ENCODE peak calls at places on chromosomes 4 and X, in five cellular contexts. S, A, C, L and U are unnamed samples.
A peak's percentile ranks its signal among the peaks of the same experiment; 100 is the strongest.

GRCh38 chrX:129613596-129613995 is 41.2 kb downstream of the APLN start:
- DNase-seq in A (no peak), C (no peak), S (peak; percentile 13), L (no peak), U (no peak)

GRCh38 chr4:176377705-176378302 is 58.0 kb downstream of the SPCS3 start:
- DNase-seq in L (peak; percentile 21), A (no peak), C (peak; percentile 5), S (peak; percentile 39), U (peak; percentile 33)

GRCh38 chr4:79257953-79258613 is 67.8 kb downstream of the NAA11 start:
- DNase-seq in S (no peak), L (no peak), C (no peak), A (no peak), U (no peak)

GRCh38 chr4:133146574-133147198 is 2.4 kb upstream of the PCDH10 start:
- DNase-seq in A (no peak), L (no peak), C (peak; percentile 52), S (peak; percentile 88), U (peak; percentile 77)

GRCh38 chrX:10648608-10649007 is 28.2 kb upstream of the MID1 start:
- DNase-seq in A (no peak), C (peak; percentile 6), L (no peak), S (peak; percentile 1), U (peak; percentile 76)

GRCh38 chr4:116016201-116016600 is 902.8 kb upstream of the NDST4 start:
- DNase-seq in L (no peak), S (no peak), A (no peak), C (no peak), U (peak; percentile 18)

GRCh38 chrX:65924938-65925507 is 114.9 kb downstream of the VSIG4 start:
- DNase-seq in C (no peak), L (no peak), S (no peak), A (no peak), U (no peak)

GRCh38 chr4:173332021-173332487 is 2.1 kb downstream of the HMGB2 start:
- DNase-seq in A (no peak), S (peak; percentile 30), L (no peak), C (no peak), U (peak; percentile 58)

GRCh38 chr4:186607490-186607889 is 52.1 kb upstream of the MTNR1A start:
- DNase-seq in L (no peak), C (no peak), A (no peak), S (no peak), U (no peak)

GRCh38 chrX:46447384-46447783 is 97.8 kb downstream of the ZNF674 start:
- DNase-seq in C (no peak), S (peak; percentile 43), A (no peak), L (no peak), U (no peak)

GRCh38 chrX:115584715-115585114 is 23.7 kb downstream of the PLS3 start:
- DNase-seq in C (no peak), S (peak; percentile 61), L (no peak), A (no peak), U (peak; percentile 66)

GRCh38 chr4:150337709-150338108 is 244.2 kb upstream of the MAB21L2 start:
- DNase-seq in A (no peak), L (no peak), C (no peak), S (no peak), U (peak; percentile 79)

GRCh38 chr4:47590325-47590724 is 105.2 kb downstream of the ATP10D start:
- DNase-seq in S (no peak), L (no peak), C (no peak), A (no peak), U (no peak)

GRCh38 chrX:76109654-76110053 is 63.2 kb upstream of the PBDC1 start:
- DNase-seq in S (no peak), L (no peak), C (peak; percentile 0), A (no peak), U (no peak)

GRCh38 chrX:138128025-138128671 is 562.2 kb downstream of the ZIC3 start:
- DNase-seq in C (peak; percentile 28), S (peak; percentile 1), A (no peak), L (peak; percentile 24), U (peak; percentile 23)

GRCh38 chr4:183100827-183101226 is 1.8 kb downstream of the WWC2 start:
- DNase-seq in A (no peak), S (peak; percentile 27), L (no peak), C (no peak), U (no peak)

GRCh38 chrX:69535661-69536060 is 31.5 kb downstream of the NALF2 start:
- DNase-seq in S (no peak), L (no peak), A (no peak), C (no peak), U (no peak)

GRCh38 chr4:22485751-22486150 is 30.1 kb downstream of the ADGRA3 start:
- DNase-seq in L (no peak), S (no peak), A (no peak), C (peak; percentile 19), U (peak; percentile 85)

GRCh38 chr4:141643557-141643956 is 7.2 kb downstream of the IL15 start:
- DNase-seq in C (no peak), L (no peak), A (no peak), S (peak; percentile 39), U (peak; percentile 66)

GRCh38 chrX:55057691-55058249 is 17.1 kb upstream of the PAGE2B start:
- DNase-seq in A (no peak), C (peak; percentile 40), L (peak; percentile 32), S (peak; percentile 65), U (peak; percentile 12)

GRCh38 chr4:185237185-185237584 is 27.8 kb downstream of the SNX25 start:
- DNase-seq in A (no peak), C (no peak), S (peak; percentile 50), L (no peak), U (no peak)

GRCh38 chrX:132533409-132533808 is 44.6 kb upstream of the MBNL3 start:
- DNase-seq in S (no peak), C (no peak), A (no peak), L (no peak), U (no peak)

GRCh38 chr4:159455675-159456235 is 352.9 kb downstream of the RAPGEF2 start:
- DNase-seq in S (peak; percentile 63), A (no peak), C (peak; percentile 68), L (peak; percentile 28), U (peak; percentile 48)

GRCh38 chrX:53087378-53087777 is 5.2 kb downstream of the TSPYL2 start:
- DNase-seq in S (no peak), C (no peak), A (no peak), L (no peak), U (no peak)
- H3K27ac ChIP-seq in S (no peak overlapping the region), C (no peak overlapping the region), A (no peak overlapping the region), L (no peak overlapping the region), U (no peak overlapping the region)

GRCh38 chrX:106728337-106728736 is 1.8 kb downstream of the RNF128 start:
- DNase-seq in S (no peak), L (no peak), C (no peak), A (no peak), U (no peak)
- H3K27ac ChIP-seq in S (no peak overlapping the region), L (no peak overlapping the region), C (no peak overlapping the region), A (no peak overlapping the region), U (no peak overlapping the region)

GRCh38 chr4:57103051-57103450 is 7.1 kb downstream of the IGFBP7 start:
- DNase-seq in A (no peak), C (no peak), L (no peak), S (peak; percentile 59), U (no peak)
- H3K27ac ChIP-seq in A (no peak overlapping the region), C (peak overlapping the region; percentile 84), L (no peak overlapping the region), S (peak overlapping the region; percentile 75), U (peak overlapping the region; percentile 60)

GRCh38 chr4:57071340-57071739 is 38.8 kb downstream of the IGFBP7 start:
- DNase-seq in C (no peak), L (no peak), A (no peak), S (no peak), U (peak; percentile 62)

GRCh38 chr4:57065730-57066482 is 44.3 kb downstream of the IGFBP7 start:
- DNase-seq in A (no peak), S (no peak), L (no peak), C (no peak), U (peak; percentile 72)

GRCh38 chr4:57070461-57070860 is 39.7 kb downstream of the IGFBP7 start:
- DNase-seq in C (no peak), A (no peak), L (no peak), S (no peak), U (no peak)

GRCh38 chr4:57064811-57065711 is 45.1 kb downstream of the IGFBP7 start:
- DNase-seq in S (peak; percentile 87), L (no peak), C (peak; percentile 50), A (no peak), U (peak; percentile 83)

DNA sequence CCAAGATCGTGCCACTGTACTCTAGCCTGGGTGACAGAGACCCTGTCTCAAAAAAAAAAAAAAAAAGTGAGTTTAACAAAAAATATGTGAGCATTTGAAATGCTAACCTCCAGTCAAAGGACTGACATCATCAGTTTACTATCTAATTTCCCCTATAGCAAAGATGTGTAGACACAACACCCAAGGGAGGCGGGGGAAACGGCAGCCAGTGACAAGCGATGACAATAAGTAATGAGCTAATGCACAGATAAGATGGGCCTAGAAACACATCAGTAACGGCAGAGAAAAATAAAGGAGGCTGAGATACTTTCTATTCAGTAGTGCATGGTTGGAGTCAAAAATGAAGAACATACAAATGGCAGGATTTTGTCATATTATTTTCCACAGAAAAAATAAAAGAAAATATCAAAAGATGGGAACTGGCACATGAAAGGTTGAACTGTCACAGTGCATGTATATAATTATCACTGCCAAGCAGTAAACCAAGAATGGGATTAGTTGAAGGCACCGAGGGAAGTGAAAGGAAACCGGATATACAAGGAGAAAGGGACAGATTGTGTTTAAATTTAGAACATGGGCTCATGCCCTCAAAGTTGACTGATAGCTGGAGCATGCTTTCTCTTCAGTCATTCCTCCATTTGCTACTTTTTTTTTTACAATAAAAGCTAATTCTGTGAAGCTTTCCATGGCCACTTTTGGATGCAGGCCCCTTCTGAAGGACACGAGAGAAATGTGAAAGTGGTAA is 41.8 kb downstream of the IGFBP7 start:
- DNase-seq in L (no peak), S (no peak), C (no peak), A (no peak), U (no peak)
- H3K27ac ChIP-seq in L (no peak overlapping the region), S (no peak overlapping the region), C (no peak overlapping the region), A (no peak overlapping the region), U (no peak overlapping the region)